ENCODE peak calls at places on chromosomes 11 and 22, in eight cellular contexts. C, G, R, W, J, X, N and E are unnamed samples.

GRCh38 chr22:19478086-19478392 is 954 bp downstream of the UFD1 start:
- DNase-seq in G (no peak), J (no peak), W (no peak), C (no peak), X (no peak), N (no peak), R (no peak), E (no peak)

GRCh38 chr11:114366331-114367243 is 33.7 kb downstream of the C11orf71 start:
- DNase-seq in N (peak; percentile 92), W (no peak), C (no peak), R (no peak), J (no peak), G (no peak), X (no peak), E (no peak)

GRCh38 chr11:117256573-117256972 is 24.1 kb downstream of the RNF214 start:
- DNase-seq in G (no peak), W (no peak), N (peak; percentile 71), R (no peak), J (no peak), C (peak; percentile 57), X (no peak), E (no peak)

GRCh38 chr11:130157111-130157510 is 2.5 kb upstream of the ST14 start:
- DNase-seq in G (no peak), W (no peak), N (no peak), R (no peak), J (no peak), C (no peak), X (no peak), E (no peak)

GRCh38 chr11:65973439-65974110 is 12.0 kb downstream of the SART1 start:
- DNase-seq in G (no peak), J (no peak), N (peak; percentile 76), R (no peak), W (no peak), C (peak; percentile 87), X (no peak), E (no peak)

GRCh38 chr11:133928628-133929059 is 28.1 kb downstream of the IGSF9B start:
- DNase-seq in R (no peak), C (peak; percentile 65), J (peak; percentile 63), X (peak; percentile 52), G (no peak), N (no peak), W (no peak), E (no peak)

GRCh38 chr22:30282616-30283046 is 6.7 kb downstream of the CASTOR1 start:
- DNase-seq in R (no peak), C (no peak), N (no peak), G (peak; percentile 62), X (no peak), J (no peak), W (no peak), E (no peak)

GRCh38 chr11:73577496-73577917 is 20.4 kb downstream of the FAM168A start:
- DNase-seq in C (no peak), G (no peak), W (no peak), J (no peak), R (no peak), X (no peak), N (peak; percentile 78), E (no peak)

GRCh38 chr11:81104051-81104450 is 1629.6 kb downstream of the FAM181B start:
- DNase-seq in N (no peak), G (no peak), J (no peak), X (no peak), C (no peak), R (no peak), W (no peak), E (no peak)

GRCh38 chr11:61966673-61967176 is 709 bp downstream of the FTH1 start:
- DNase-seq in W (peak; percentile 70), N (no peak), J (peak; percentile 63), G (no peak), C (peak; percentile 66), R (no peak), X (no peak), E (no peak)

GRCh38 chr22:32866953-32867352 is 65.4 kb downstream of the TIMP3 start:
- DNase-seq in W (no peak), C (no peak), R (no peak), N (no peak), J (no peak), X (no peak), G (no peak), E (no peak)

GRCh38 chr11:109306322-109306721 is 115.7 kb upstream of the C11orf87 start:
- DNase-seq in N (peak; percentile 3), R (no peak), W (no peak), G (no peak), C (peak; percentile 15), J (no peak), X (no peak), E (no peak)

GRCh38 chr11:8917157-8917820 is 6.3 kb downstream of the AKIP1 start:
- DNase-seq in X (no peak), R (peak; percentile 56), N (peak; percentile 93), G (no peak), J (no peak), C (peak; percentile 41), W (peak; percentile 76), E (peak; percentile 34)

GRCh38 chr11:26348776-26349175 is 16.8 kb downstream of the ANO3 start:
- DNase-seq in N (no peak), W (no peak), X (no peak), J (no peak), G (no peak), R (no peak), C (peak; percentile 8), E (no peak)

GRCh38 chr11:34787899-34788298 is 128.3 kb downstream of the APIP start:
- DNase-seq in R (no peak), J (no peak), C (no peak), W (no peak), G (no peak), X (no peak), N (peak; percentile 11), E (no peak)

GRCh38 chr11:103222801-103223200 is 113.6 kb downstream of the DYNC2H1 start:
- DNase-seq in N (peak; percentile 20), G (no peak), J (no peak), X (no peak), C (no peak), W (no peak), R (no peak), E (no peak)

GRCh38 chr11:15968461-15969130 is 387.8 kb downstream of the SOX6 start:
- DNase-seq in C (peak; percentile 22), G (no peak), R (no peak), N (no peak), W (no peak), J (no peak), X (no peak), E (no peak)

GRCh38 chr11:497565-498296 is 9.3 kb downstream of the RNH1 start:
- DNase-seq in N (no peak), J (no peak), G (no peak), W (no peak), C (no peak), X (no peak), R (no peak), E (no peak)

GRCh38 chr11:46285173-46285572 is 7.7 kb downstream of the CREB3L1 start:
- DNase-seq in J (no peak), G (no peak), X (no peak), C (no peak), W (no peak), R (no peak), N (no peak), E (no peak)

GRCh38 chr11:46277623-46278386 is at the start of gene CREB3L1:
- DNase-seq in W (peak; percentile 71), R (peak; percentile 66), G (peak; percentile 71), N (no peak), X (peak; percentile 32), C (no peak), J (no peak), E (no peak)

GRCh38 chr11:46278387-46279173 is 1.1 kb downstream of the CREB3L1 start:
- DNase-seq in C (no peak), N (peak; percentile 59), G (peak; percentile 73), X (no peak), W (peak; percentile 74), R (peak; percentile 58), J (no peak), E (peak; percentile 66)

GRCh38 chr11:46279393-46280099 is 2.1 kb downstream of the CREB3L1 start:
- DNase-seq in R (peak; percentile 62), W (peak; percentile 91), N (peak; percentile 80), G (peak; percentile 81), J (no peak), X (no peak), C (no peak), E (peak; percentile 77)

GRCh38 chr11:46281374-46281831 is 3.9 kb downstream of the CREB3L1 start:
- DNase-seq in C (no peak), W (peak; percentile 75), J (no peak), X (no peak), R (no peak), G (no peak), N (peak; percentile 44), E (peak; percentile 61)
- H3K27me3 ChIP-seq in C (peaks cover 12% of the 10 kb centered on the region), W (peaks cover 3% of the 10 kb centered on the region), J (peaks cover 5% of the 10 kb centered on the region), X (no peaks in the 10 kb centered on the region), R (peaks cover 9% of the 10 kb centered on the region), G (no peaks in the 10 kb centered on the region), N (no peaks in the 10 kb centered on the region), E (no peaks in the 10 kb centered on the region)

DNA sequence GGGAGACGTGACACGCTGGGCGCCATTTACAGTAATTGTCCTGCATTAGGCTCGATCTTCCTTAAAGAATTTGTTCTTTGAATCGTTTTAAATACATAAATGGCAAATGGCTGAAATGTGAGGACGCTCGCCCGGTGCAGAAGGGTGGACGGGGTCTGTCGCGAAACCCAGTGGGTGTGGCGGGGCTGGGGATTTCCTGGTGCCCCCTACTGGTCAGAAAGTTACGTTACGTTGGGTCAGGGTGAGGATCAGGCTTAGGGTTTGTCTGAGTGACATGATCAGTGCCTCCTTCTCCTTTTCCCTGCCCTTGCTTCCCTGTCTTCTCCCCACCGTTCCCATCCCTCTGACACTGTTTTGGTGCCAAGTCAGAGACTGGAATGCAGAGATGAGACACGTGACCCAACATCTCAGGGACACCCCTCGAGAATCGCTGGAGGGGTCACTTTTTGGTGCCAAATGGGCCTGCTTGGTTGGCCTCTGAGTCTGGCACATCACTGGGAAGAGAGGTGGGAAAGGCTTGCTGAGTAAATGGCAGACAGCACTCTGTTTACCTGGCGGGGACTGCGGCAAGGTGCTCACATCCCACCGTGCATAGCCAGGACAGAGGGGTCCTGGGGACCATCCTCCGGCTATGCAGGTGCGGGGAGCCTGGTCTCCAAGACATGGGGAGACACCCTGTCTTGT is 1107.6 kb downstream of the BRD1 start:
- DNase-seq in J (no peak), X (no peak), N (no peak), W (peak; percentile 37), G (peak; percentile 12), C (no peak), R (no peak), E (no peak)
- TF ChIP-seq CTCF in J (no peak), X (no peak), N (no peak), W (no peak), G (no peak), C (no peak), R (no peak), E (no peak)

DNA sequence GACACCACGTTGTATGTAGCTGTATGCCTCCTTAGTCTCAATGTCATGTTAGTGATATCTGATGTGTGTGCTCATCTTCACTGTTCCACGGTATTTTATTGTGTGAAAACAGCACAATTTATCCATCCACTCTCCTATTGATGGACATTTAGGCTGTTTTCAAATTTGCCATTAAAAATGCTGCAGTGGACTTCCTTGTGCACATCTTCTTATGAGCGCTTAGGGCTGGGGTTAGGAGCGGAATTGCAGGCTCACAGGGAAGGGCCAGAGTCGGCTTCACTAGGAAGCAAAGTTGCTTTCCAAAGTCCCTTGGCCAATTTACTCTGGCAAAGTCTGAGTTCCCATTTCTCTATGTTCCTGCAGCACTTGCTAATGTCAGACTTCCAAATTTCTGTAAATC is 75.3 kb downstream of the MYEOV start:
- DNase-seq in C (no peak), J (peak; percentile 19), N (no peak), W (no peak), G (no peak), X (no peak), R (no peak), E (no peak)
- H3K36me3 ChIP-seq in C (no peaks in the 10 kb centered on the region), J (no peaks in the 10 kb centered on the region), N (no peaks in the 10 kb centered on the region), W (no peaks in the 10 kb centered on the region), G (no peaks in the 10 kb centered on the region), X (no peaks in the 10 kb centered on the region), R (no peaks in the 10 kb centered on the region), E (no peaks in the 10 kb centered on the region)

GRCh38 chr11:111412293-111412692 is 33.2 kb upstream of the POU2AF1 start:
- DNase-seq in G (no peak), C (no peak), W (no peak), J (no peak), N (no peak), R (no peak), X (no peak), E (no peak)
- H3K27me3 ChIP-seq in G (no peaks in the 10 kb centered on the region), C (no peaks in the 10 kb centered on the region), W (no peaks in the 10 kb centered on the region), J (no peaks in the 10 kb centered on the region), N (peaks cover 43% of the 10 kb centered on the region), R (no peaks in the 10 kb centered on the region), X (peaks cover 12% of the 10 kb centered on the region), E (no peaks in the 10 kb centered on the region)